ENCODE peak calls at places on chromosome 19, in seven cellular contexts. One of them, this sample, is unnamed.

GRCh38 chr19:16607819-16608218 is 20.2 kb downstream of the MED26 start:
- DNase-seq in GM10248: no peak
- DNase-seq in cerebellar nuclear complex: no peak
- DNase-seq in NCI-H524 treated with DMSO at 0.1 percent for 48 hours: no peak
- DNase-seq in PC-9: no peak
- DNase-seq in stimulated activated CD4-positive, alpha-beta T cell treated with anti-CD3 and anti-CD28 coated beads, Interleukin-15, amount 100 ng/mL, for 24 hours: no peak
- DNase-seq in putamen: no peak
- DNase-seq in this sample: no peak

GRCh38 chr19:28345811-28346210 is 867.1 kb downstream of the UQCRFS1 start:
- DNase-seq in PC-9: no peak
- DNase-seq in putamen: no peak
- DNase-seq in stimulated activated CD4-positive, alpha-beta T cell treated with anti-CD3 and anti-CD28 coated beads, Interleukin-15, amount 100 ng/mL, for 24 hours: no peak
- DNase-seq in GM10248: no peak
- DNase-seq in NCI-H524 treated with DMSO at 0.1 percent for 48 hours: no peak
- DNase-seq in cerebellar nuclear complex: no peak
- DNase-seq in this sample: no peak

GRCh38 chr19:50412419-50412818 is 6.3 kb upstream of the SPIB start:
- DNase-seq in NCI-H524 treated with DMSO at 0.1 percent for 48 hours: no peak
- DNase-seq in cerebellar nuclear complex: no peak
- DNase-seq in GM10248: no peak
- DNase-seq in stimulated activated CD4-positive, alpha-beta T cell treated with anti-CD3 and anti-CD28 coated beads, Interleukin-15, amount 100 ng/mL, for 24 hours: no peak
- DNase-seq in putamen: no peak
- DNase-seq in PC-9: no peak
- DNase-seq in this sample: no peak

GRCh38 chr19:47351545-47351944 is 2.4 kb downstream of the DHX34 start:
- DNase-seq in NCI-H524 treated with DMSO at 0.1 percent for 48 hours: no peak
- DNase-seq in PC-9: no peak
- DNase-seq in cerebellar nuclear complex: no peak
- DNase-seq in stimulated activated CD4-positive, alpha-beta T cell treated with anti-CD3 and anti-CD28 coated beads, Interleukin-15, amount 100 ng/mL, for 24 hours: no peak
- DNase-seq in putamen: no peak
- DNase-seq in GM10248: no peak
- DNase-seq in this sample: peak

GRCh38 chr19:11225172-11225571 is 14.2 kb upstream of the ANGPTL8 start:
- DNase-seq in NCI-H524 treated with DMSO at 0.1 percent for 48 hours: no peak
- DNase-seq in stimulated activated CD4-positive, alpha-beta T cell treated with anti-CD3 and anti-CD28 coated beads, Interleukin-15, amount 100 ng/mL, for 24 hours: no peak
- DNase-seq in cerebellar nuclear complex: no peak
- DNase-seq in GM10248: no peak
- DNase-seq in putamen: no peak
- DNase-seq in PC-9: no peak
- DNase-seq in this sample: no peak

GRCh38 chr19:3990815-3991117 is 5.5 kb upstream of the EEF2 start:
- DNase-seq in cerebellar nuclear complex: no peak
- DNase-seq in NCI-H524 treated with DMSO at 0.1 percent for 48 hours: no peak
- DNase-seq in PC-9: no peak
- DNase-seq in stimulated activated CD4-positive, alpha-beta T cell treated with anti-CD3 and anti-CD28 coated beads, Interleukin-15, amount 100 ng/mL, for 24 hours: no peak
- DNase-seq in putamen: no peak
- DNase-seq in GM10248: no peak
- DNase-seq in this sample: no peak

GRCh38 chr19:925912-926594 is at the start of gene ARID3A:
- DNase-seq in putamen: no peak
- DNase-seq in GM10248: peak
- DNase-seq in NCI-H524 treated with DMSO at 0.1 percent for 48 hours: no peak
- DNase-seq in cerebellar nuclear complex: no peak
- DNase-seq in PC-9: no peak
- DNase-seq in stimulated activated CD4-positive, alpha-beta T cell treated with anti-CD3 and anti-CD28 coated beads, Interleukin-15, amount 100 ng/mL, for 24 hours: no peak
- DNase-seq in this sample: no peak

GRCh38 chr19:16628984-16629691 is 1.1 kb upstream of the MED26 start:
- DNase-seq in NCI-H524 treated with DMSO at 0.1 percent for 48 hours: no peak
- DNase-seq in stimulated activated CD4-positive, alpha-beta T cell treated with anti-CD3 and anti-CD28 coated beads, Interleukin-15, amount 100 ng/mL, for 24 hours: peak
- DNase-seq in PC-9: no peak
- DNase-seq in putamen: no peak
- DNase-seq in GM10248: no peak
- DNase-seq in cerebellar nuclear complex: no peak
- DNase-seq in this sample: peak

GRCh38 chr19:33197591-33198000 is 3.5 kb downstream of the LRP3 start:
- DNase-seq in GM10248: no peak
- DNase-seq in NCI-H524 treated with DMSO at 0.1 percent for 48 hours: no peak
- DNase-seq in stimulated activated CD4-positive, alpha-beta T cell treated with anti-CD3 and anti-CD28 coated beads, Interleukin-15, amount 100 ng/mL, for 24 hours: no peak
- DNase-seq in putamen: no peak
- DNase-seq in cerebellar nuclear complex: no peak
- DNase-seq in PC-9: no peak
- DNase-seq in this sample: no peak

GRCh38 chr19:56161534-56161933 is 14.3 kb upstream of the GALP start:
- DNase-seq in NCI-H524 treated with DMSO at 0.1 percent for 48 hours: no peak
- DNase-seq in cerebellar nuclear complex: no peak
- DNase-seq in stimulated activated CD4-positive, alpha-beta T cell treated with anti-CD3 and anti-CD28 coated beads, Interleukin-15, amount 100 ng/mL, for 24 hours: no peak
- DNase-seq in PC-9: no peak
- DNase-seq in GM10248: no peak
- DNase-seq in putamen: no peak
- DNase-seq in this sample: no peak

GRCh38 chr19:50877338-50877737 is 4.1 kb downstream of the KLK2 start:
- DNase-seq in cerebellar nuclear complex: no peak
- DNase-seq in GM10248: no peak
- DNase-seq in putamen: no peak
- DNase-seq in PC-9: no peak
- DNase-seq in NCI-H524 treated with DMSO at 0.1 percent for 48 hours: no peak
- DNase-seq in stimulated activated CD4-positive, alpha-beta T cell treated with anti-CD3 and anti-CD28 coated beads, Interleukin-15, amount 100 ng/mL, for 24 hours: no peak
- DNase-seq in this sample: no peak

GRCh38 chr19:18464646-18465045 is 26.7 kb upstream of the ISYNA1 start:
- DNase-seq in GM10248: no peak
- DNase-seq in PC-9: no peak
- DNase-seq in NCI-H524 treated with DMSO at 0.1 percent for 48 hours: no peak
- DNase-seq in cerebellar nuclear complex: peak
- DNase-seq in stimulated activated CD4-positive, alpha-beta T cell treated with anti-CD3 and anti-CD28 coated beads, Interleukin-15, amount 100 ng/mL, for 24 hours: no peak
- DNase-seq in putamen: peak
- DNase-seq in this sample: peak

GRCh38 chr19:50835103-50835784 is 1.9 kb upstream of the KLK15 start:
- DNase-seq in GM10248: no peak
- DNase-seq in putamen: no peak
- DNase-seq in stimulated activated CD4-positive, alpha-beta T cell treated with anti-CD3 and anti-CD28 coated beads, Interleukin-15, amount 100 ng/mL, for 24 hours: no peak
- DNase-seq in NCI-H524 treated with DMSO at 0.1 percent for 48 hours: no peak
- DNase-seq in PC-9: no peak
- DNase-seq in cerebellar nuclear complex: no peak
- DNase-seq in this sample: no peak

GRCh38 chr19:5870986-5871394 is 650 bp upstream of the FUT5 start:
- DNase-seq in putamen: no peak
- DNase-seq in GM10248: no peak
- DNase-seq in cerebellar nuclear complex: no peak
- DNase-seq in NCI-H524 treated with DMSO at 0.1 percent for 48 hours: no peak
- DNase-seq in stimulated activated CD4-positive, alpha-beta T cell treated with anti-CD3 and anti-CD28 coated beads, Interleukin-15, amount 100 ng/mL, for 24 hours: no peak
- DNase-seq in PC-9: no peak
- DNase-seq in this sample: no peak

GRCh38 chr19:35031072-35031881 is 1.0 kb downstream of the SCN1B start:
- DNase-seq in cerebellar nuclear complex: no peak
- DNase-seq in NCI-H524 treated with DMSO at 0.1 percent for 48 hours: peak
- DNase-seq in stimulated activated CD4-positive, alpha-beta T cell treated with anti-CD3 and anti-CD28 coated beads, Interleukin-15, amount 100 ng/mL, for 24 hours: no peak
- DNase-seq in putamen: peak
- DNase-seq in GM10248: no peak
- DNase-seq in PC-9: peak
- DNase-seq in this sample: no peak

GRCh38 chr19:35330475-35330874 is 1.5 kb downstream of the CD22 start:
- DNase-seq in PC-9: no peak
- DNase-seq in NCI-H524 treated with DMSO at 0.1 percent for 48 hours: no peak
- DNase-seq in stimulated activated CD4-positive, alpha-beta T cell treated with anti-CD3 and anti-CD28 coated beads, Interleukin-15, amount 100 ng/mL, for 24 hours: no peak
- DNase-seq in cerebellar nuclear complex: no peak
- DNase-seq in putamen: no peak
- DNase-seq in GM10248: peak
- DNase-seq in this sample: no peak

This sample was measured in HT1080.